ENCODE peak calls at places on chromosomes 3 and 15, in eight cellular contexts. P is NCI-H1105; O is SK-N-DZ; S is stimulated activated CD8-positive, alpha-beta memory T cell treated with anti-CD3 and anti-CD28 coated beads, Interleukin-4, amount 100 ng/mL, for 4 hours; N is fibroblast of pulmonary artery; F is pancreas; X is mesendoderm; W is A172. E is an unnamed sample.

GRCh38 chr15:94064676-94065313 is 166.6 kb upstream of the MCTP2 start:
- DNase-seq in P (no peak), O (no peak), S (no peak), N (no peak), F (no peak), X (no peak), W (no peak), E (no peak)

GRCh38 chr3:27960133-27960532 is 238.0 kb upstream of the EOMES start:
- DNase-seq in P (no peak), O (no peak), S (no peak), N (peak), F (no peak), X (no peak), W (peak), E (no peak)

GRCh38 chr3:29764603-29765254 is 483.9 kb downstream of the RBMS3 start:
- DNase-seq in P (peak), O (peak), S (no peak), N (peak), F (no peak), X (no peak), W (peak), E (peak)

GRCh38 chr3:133413166-133414020 is 13.5 kb downstream of the BFSP2 start:
- DNase-seq in P (no peak), O (peak), S (no peak), N (peak), F (no peak), X (peak), W (peak), E (no peak)

GRCh38 chr3:140406655-140407054 is 271.2 kb upstream of the TRIM42 start:
- DNase-seq in P (no peak), O (no peak), S (no peak), N (no peak), F (no peak), X (no peak), W (peak), E (no peak)

GRCh38 chr15:80996247-80996646 is 4.5 kb upstream of the TLNRD1 start:
- DNase-seq in P (no peak), O (no peak), S (no peak), N (peak), F (no peak), X (peak), W (no peak), E (no peak)

GRCh38 chr3:49133226-49133951 is 539 bp upstream of the LAMB2 start:
- DNase-seq in P (peak), O (peak), S (no peak), N (peak), F (peak), X (peak), W (peak), E (peak)

GRCh38 chr3:173501941-173502489 is 104.5 kb downstream of the NLGN1 start:
- DNase-seq in P (no peak), O (no peak), S (no peak), N (peak), F (no peak), X (no peak), W (no peak), E (no peak)

GRCh38 chr3:88807471-88808090 is 299.8 kb upstream of the EPHA3 start:
- DNase-seq in P (no peak), O (no peak), S (no peak), N (peak), F (no peak), X (peak), W (no peak), E (no peak)

GRCh38 chr15:40098489-40099261 is 10.0 kb downstream of the BMF start:
- DNase-seq in P (peak), O (no peak), S (peak), N (peak), F (peak), X (peak), W (peak), E (peak)

GRCh38 chr15:85276921-85277320 is 103.5 kb upstream of the AKAP13 start:
- DNase-seq in P (no peak), O (no peak), S (no peak), N (no peak), F (no peak), X (no peak), W (no peak), E (no peak)

GRCh38 chr15:56760186-56760585 is 26.9 kb upstream of the ZNF280D start:
- DNase-seq in P (no peak), O (no peak), S (no peak), N (peak), F (no peak), X (no peak), W (no peak), E (peak)

GRCh38 chr3:31106204-31106603 is 211.7 kb upstream of the GADL1 start:
- DNase-seq in P (no peak), O (no peak), S (no peak), N (peak), F (no peak), X (no peak), W (peak), E (no peak)

GRCh38 chr3:17412950-17413530 is 329.4 kb downstream of the TBC1D5 start:
- DNase-seq in P (peak), O (peak), S (no peak), N (peak), F (no peak), X (peak), W (peak), E (peak)

GRCh38 chr3:134605506-134605905 is 45.3 kb downstream of the KY start:
- DNase-seq in P (no peak), O (no peak), S (no peak), N (no peak), F (no peak), X (no peak), W (no peak), E (no peak)

GRCh38 chr15:33191641-33192040 is 2.9 kb downstream of the FMN1 start:
- DNase-seq in P (no peak), O (peak), S (no peak), N (no peak), F (no peak), X (no peak), W (no peak), E (no peak)

GRCh38 chr3:59424268-59425010 is 374.6 kb upstream of the CFAP20DC start:
- DNase-seq in P (no peak), O (no peak), S (no peak), N (peak), F (no peak), X (no peak), W (peak), E (no peak)

GRCh38 chr15:90004671-90005070 is 3.5 kb downstream of the ZNF710 start:
- DNase-seq in P (no peak), O (no peak), S (no peak), N (peak), F (peak), X (no peak), W (peak), E (peak)

GRCh38 chr3:138908815-138909214 is 38.1 kb downstream of the FOXL2 start:
- DNase-seq in P (no peak), O (no peak), S (no peak), N (no peak), F (no peak), X (no peak), W (no peak), E (no peak)

GRCh38 chr3:149535395-149535685 is 60.8 kb downstream of the TM4SF4 start:
- DNase-seq in P (no peak), O (no peak), S (no peak), N (no peak), F (no peak), X (no peak), W (no peak), E (no peak)

GRCh38 chr3:118886708-118887107 is 147.9 kb downstream of the IGSF11 start:
- DNase-seq in P (no peak), O (no peak), S (no peak), N (no peak), F (no peak), X (no peak), W (no peak), E (no peak)

GRCh38 chr3:12507871-12508281 is 23.6 kb downstream of the TSEN2 start:
- DNase-seq in P (no peak), O (no peak), S (no peak), N (peak), F (no peak), X (no peak), W (peak), E (peak)

GRCh38 chr15:25243800-25244097 is 195.1 kb downstream of the UBE3A start:
- DNase-seq in P (no peak), O (no peak), S (no peak), N (no peak), F (no peak), X (no peak), W (no peak), E (no peak)

GRCh38 chr15:75049392-75049791 is 26.0 kb downstream of the PPCDC start:
- DNase-seq in P (peak), O (no peak), S (no peak), N (peak), F (peak), X (no peak), W (no peak), E (peak)

GRCh38 chr15:34616613-34617012 is 33.2 kb upstream of the GOLGA8B start:
- DNase-seq in P (no peak), O (peak), S (no peak), N (peak), F (no peak), X (peak), W (peak), E (peak)

GRCh38 chr15:40282870-40283614 is at the start of gene ANKRD63:
- DNase-seq in P (no peak), O (no peak), S (no peak), N (no peak), F (no peak), X (no peak), W (no peak), E (peak)